ENCODE peak calls at places on chromosomes 4 and X, in six cellular contexts. N is HFF-Myc, R is brain microvascular endothelial cell, U is cardiac fibroblast, F is K562, G is GM23338. B is an unnamed sample.

GRCh38 chr4:5921074-5921473 is 28.2 kb upstream of the CRMP1 start:
- DNase-seq in N (no peak), G (no peak), F (no peak), R (no peak), U (no peak), B (no peak)

GRCh38 chr4:178937130-178937529 is 1494.9 kb upstream of the AGA start:
- DNase-seq in R (no peak), G (no peak), N (no peak), U (no peak), F (no peak), B (no peak)

GRCh38 chrX:138745215-138745614 is 33.7 kb upstream of the FGF13 start:
- DNase-seq in F (peak), U (peak), N (peak), R (peak), G (peak), B (peak)

GRCh38 chr4:52641853-52642563 is 17.1 kb downstream of the USP46 start:
- DNase-seq in N (no peak), R (peak), G (no peak), U (no peak), F (no peak), B (peak)

GRCh38 chr4:41751325-41752061 is 3.0 kb upstream of the PHOX2B start:
- DNase-seq in G (peak), U (no peak), N (no peak), F (peak), R (no peak), B (no peak)

GRCh38 chrX:49059209-49060191 is 701 bp downstream of the CCDC120 start:
- DNase-seq in F (peak), N (no peak), U (no peak), G (peak), R (no peak), B (no peak)

GRCh38 chr4:153502584-153502983 is 36.4 kb downstream of the TMEM131L start:
- DNase-seq in G (no peak), F (no peak), N (no peak), R (no peak), U (no peak), B (no peak)

GRCh38 chrX:127558811-127559210 is 493.4 kb downstream of the ACTRT1 start:
- DNase-seq in N (no peak), U (no peak), F (no peak), G (no peak), R (no peak), B (no peak)

GRCh38 chr4:3134201-3134600 is 59.7 kb downstream of the HTT start:
- DNase-seq in R (no peak), N (no peak), G (no peak), U (no peak), F (no peak), B (no peak)

GRCh38 chr4:3137908-3138307 is 63.4 kb downstream of the HTT start:
- DNase-seq in N (no peak), U (no peak), G (no peak), F (no peak), R (no peak), B (no peak)

GRCh38 chr4:3136454-3136853 is 62.0 kb downstream of the HTT start:
- DNase-seq in G (no peak), R (no peak), U (peak), F (no peak), N (no peak), B (no peak)

GRCh38 chr4:3130826-3131225 is 56.3 kb downstream of the HTT start:
- DNase-seq in N (no peak), U (no peak), G (no peak), F (no peak), R (no peak), B (no peak)

GRCh38 chr4:3135155-3136011 is 60.9 kb downstream of the HTT start:
- DNase-seq in U (peak), F (no peak), R (no peak), N (no peak), G (no peak), B (no peak)
- H3K4me3 ChIP-seq in U (no peak), F (no peak), R (no peak), N (no peak), G (no peak), B (no peak)

GRCh38 chr4:17029432-17029831 is 131.0 kb upstream of the LDB2 start:
- DNase-seq in U (no peak), G (no peak), F (no peak), N (no peak), R (no peak), B (no peak)

GRCh38 chr4:17033256-17034245 is 135.1 kb upstream of the LDB2 start:
- DNase-seq in N (no peak), U (no peak), R (no peak), G (no peak), F (no peak), B (peak)

GRCh38 chr4:17030543-17030942 is 132.1 kb upstream of the LDB2 start:
- DNase-seq in F (no peak), N (peak), U (peak), G (no peak), R (peak), B (peak)

GRCh38 chr4:17027495-17027894 is 129.1 kb upstream of the LDB2 start:
- DNase-seq in F (no peak), G (no peak), R (peak), N (peak), U (peak), B (peak)

GRCh38 chr4:17029964-17030363 is 131.5 kb upstream of the LDB2 start:
- DNase-seq in G (no peak), U (no peak), F (no peak), R (no peak), N (no peak), B (no peak)
- H3K4me3 ChIP-seq in G (no peak), U (no peak), F (no peak), R (no peak), N (no peak), B (no peak)

GRCh38 chrX:13029341-13029740 is 15.1 kb downstream of the FAM9C start:
- DNase-seq in N (no peak), F (peak), U (peak), R (peak), G (no peak), B (no peak)
- H3K4me3 ChIP-seq in N (no peak), F (no peak), U (no peak), R (no peak), G (no peak), B (no peak)

GRCh38 chr4:65599335-65599734 is 71.0 kb downstream of the EPHA5 start:
- DNase-seq in G (no peak), F (no peak), N (no peak), U (no peak), R (peak), B (peak)
- H3K4me3 ChIP-seq in G (no peak), F (no peak), N (no peak), U (no peak), R (no peak), B (no peak)

DNA sequence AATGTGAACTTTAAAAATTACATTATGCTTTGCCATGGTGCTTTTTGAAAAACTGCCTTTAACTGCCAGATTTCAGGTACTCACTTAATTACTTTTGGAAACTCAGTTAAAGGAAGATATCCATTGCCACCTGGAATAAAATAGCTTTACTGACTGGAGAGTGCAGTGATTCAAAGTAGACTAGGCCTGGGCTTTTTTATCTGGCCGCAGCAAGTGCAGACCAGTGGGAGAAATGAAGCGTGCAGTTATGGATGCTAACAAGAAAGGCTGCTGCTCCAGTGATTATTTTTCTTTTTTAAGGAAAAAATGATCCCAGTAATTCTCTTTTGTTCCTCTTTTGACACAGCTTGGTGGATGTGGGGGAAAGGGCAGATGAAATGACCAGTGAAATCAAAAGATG is 1.3 kb downstream of the SCARB2 start:
- DNase-seq in U (no peak), N (no peak), G (no peak), R (peak), F (no peak), B (no peak)
- H3K4me3 ChIP-seq in U (peak), N (peak), G (peak), R (peak), F (no peak), B (peak)

DNA sequence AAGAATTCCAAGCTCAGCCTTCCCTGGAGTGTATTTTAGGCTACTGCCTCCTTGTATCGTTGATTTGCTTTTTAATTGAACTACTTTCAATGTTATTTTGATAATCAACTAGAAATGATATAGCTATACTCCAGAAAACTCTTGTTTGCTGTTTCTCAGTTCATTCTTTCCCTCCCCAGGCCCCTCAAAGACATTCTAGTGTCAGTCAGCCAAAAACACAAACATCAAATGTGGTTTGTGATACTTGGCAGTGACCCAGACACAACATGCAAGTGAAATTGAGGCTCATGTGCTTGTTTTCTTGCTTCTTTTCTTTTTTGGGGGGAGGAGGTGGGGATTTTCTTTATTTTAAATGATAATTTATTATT is 7.6 kb downstream of the FAT4 start:
- DNase-seq in F (no peak), G (no peak), U (peak), N (no peak), R (peak), B (peak)
- H3K4me3 ChIP-seq in F (no peak), G (no peak), U (peak), N (peak), R (no peak), B (peak)

GRCh38 chrX:125605145-125605544 is 285.5 kb downstream of the TEX13C start:
- DNase-seq in G (no peak), R (no peak), F (no peak), N (no peak), U (no peak), B (no peak)
- H3K4me3 ChIP-seq in G (no peak), R (no peak), F (no peak), N (no peak), U (no peak), B (no peak)

DNA sequence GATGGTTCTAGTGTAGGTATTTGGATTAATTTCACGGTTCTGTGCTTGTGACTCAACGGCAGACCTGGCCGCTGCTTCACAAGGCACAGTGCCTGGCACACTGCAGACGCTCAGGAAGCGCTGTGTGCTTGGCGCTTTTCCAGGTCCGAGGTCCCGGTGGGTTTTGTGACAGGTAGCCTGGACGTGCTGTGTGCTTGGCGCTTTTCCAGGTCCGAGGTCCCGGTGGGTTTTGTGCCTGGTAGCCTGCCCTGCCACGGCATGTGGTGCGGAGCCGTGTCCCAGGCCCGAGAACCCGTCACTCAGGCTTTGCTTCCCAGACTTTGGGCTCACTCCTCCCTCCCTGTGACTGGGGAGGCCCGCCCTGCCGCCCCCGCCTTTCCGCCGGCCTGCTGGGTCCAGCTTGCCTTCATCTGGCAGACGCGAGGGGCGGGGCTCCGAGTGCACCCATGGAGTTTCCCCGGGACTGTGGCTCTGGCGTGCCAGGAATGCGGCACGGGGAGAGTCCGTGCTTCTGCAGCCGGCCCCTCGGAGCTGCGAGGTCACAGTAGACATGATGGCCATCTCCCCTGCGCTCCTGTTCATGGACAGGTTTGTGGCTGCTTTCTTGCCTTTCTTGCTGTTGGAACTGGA is 44.2 kb downstream of the TBC1D14 start:
- DNase-seq in U (peak), G (peak), R (peak), F (peak), N (peak), B (peak)
- H3K4me3 ChIP-seq in U (no peak), G (no peak), R (no peak), F (peak), N (peak), B (peak)

B was measured in foreskin fibroblast.